ENCODE peak calls at places on chromosome 18, in seven cellular contexts. P is Peyer's patch; C is CD4-positive, CD25-positive, alpha-beta regulatory T cell; D is uterus; B is vagina; S is IMR-90; J is effector memory CD4-positive, alpha-beta T cell. V is an unnamed sample.

GRCh38 chr18:2907459-2908145 is 60.8 kb downstream of the EMILIN2 start:
- DNase-seq in P (peak; percentile 55), C (no peak), D (no peak), B (no peak), S (no peak), J (no peak), V (no peak)

GRCh38 chr18:26134110-26134509 is 441 bp downstream of the PSMA8 start:
- DNase-seq in P (no peak), C (peak; percentile 37), D (no peak), B (no peak), S (no peak), J (no peak), V (no peak)

GRCh38 chr18:21682276-21683051 is 22.1 kb downstream of the ABHD3 start:
- DNase-seq in P (no peak), C (peak; percentile 89), D (no peak), B (no peak), S (peak; percentile 67), J (no peak), V (no peak)

GRCh38 chr18:62165583-62165982 is 21.3 kb downstream of the PIGN start:
- DNase-seq in P (no peak), C (no peak), D (no peak), B (no peak), S (no peak), J (no peak), V (no peak)

GRCh38 chr18:2976733-2977132 is 36.2 kb downstream of the LPIN2 start:
- DNase-seq in P (no peak), C (no peak), D (no peak), B (no peak), S (no peak), J (no peak), V (no peak)

GRCh38 chr18:2902327-2902726 is 55.5 kb downstream of the EMILIN2 start:
- DNase-seq in P (peak; percentile 30), C (no peak), D (no peak), B (no peak), S (no peak), J (no peak), V (no peak)

GRCh38 chr18:59514193-59514592 is 155.1 kb upstream of the LMAN1 start:
- DNase-seq in P (peak; percentile 55), C (no peak), D (peak; percentile 50), B (peak; percentile 16), S (peak; percentile 73), J (no peak), V (peak; percentile 88)

GRCh38 chr18:35060092-35060491 is 18.9 kb downstream of the MAPRE2 start:
- DNase-seq in P (no peak), C (no peak), D (no peak), B (no peak), S (no peak), J (no peak), V (no peak)

GRCh38 chr18:2302628-2303516 is 268.4 kb downstream of the METTL4 start:
- DNase-seq in P (no peak), C (no peak), D (no peak), B (no peak), S (no peak), J (no peak), V (no peak)

GRCh38 chr18:12639990-12640880 is 17.7 kb downstream of the SPIRE1 start:
- DNase-seq in P (no peak), C (no peak), D (no peak), B (no peak), S (peak; percentile 87), J (no peak), V (no peak)

GRCh38 chr18:22710628-22711380 is 222.3 kb upstream of the RBBP8 start:
- DNase-seq in P (peak; percentile 51), C (no peak), D (peak; percentile 63), B (no peak), S (peak; percentile 64), J (no peak), V (peak; percentile 62)

GRCh38 chr18:12598181-12598921 is 59.6 kb downstream of the SPIRE1 start:
- DNase-seq in P (no peak), C (peak; percentile 19), D (no peak), B (no peak), S (peak; percentile 57), J (no peak), V (no peak)

GRCh38 chr18:25941556-25941955 is 148.9 kb downstream of the SS18 start:
- DNase-seq in P (no peak), C (no peak), D (no peak), B (no peak), S (peak; percentile 2), J (no peak), V (no peak)

GRCh38 chr18:74773171-74773624 is 175.5 kb downstream of the ZNF407 start:
- DNase-seq in P (no peak), C (no peak), D (no peak), B (no peak), S (no peak), J (no peak), V (no peak)

GRCh38 chr18:363327-364115 is 95.7 kb upstream of the THOC1 start:
- DNase-seq in P (no peak), C (no peak), D (peak; percentile 51), B (no peak), S (peak; percentile 20), J (no peak), V (no peak)

GRCh38 chr18:76491801-76492668 is 3.0 kb downstream of the ZNF516 start:
- DNase-seq in P (peak; percentile 64), C (peak; percentile 24), D (peak; percentile 50), B (no peak), S (peak; percentile 27), J (no peak), V (peak; percentile 69)

GRCh38 chr18:34158881-34159690 is 65.6 kb downstream of the NOL4 start:
- DNase-seq in P (no peak), C (no peak), D (peak; percentile 10), B (no peak), S (peak; percentile 0), J (no peak), V (no peak)

GRCh38 chr18:76359909-76360308 is 135.1 kb downstream of the ZNF516 start:
- DNase-seq in P (no peak), C (no peak), D (no peak), B (no peak), S (no peak), J (no peak), V (no peak)

GRCh38 chr18:8505036-8505435 is 104.2 kb upstream of the RAB12 start:
- DNase-seq in P (no peak), C (no peak), D (no peak), B (no peak), S (no peak), J (no peak), V (peak; percentile 32)

GRCh38 chr18:23875966-23876365 is 138.6 kb upstream of the TTC39C start:
- DNase-seq in P (no peak), C (no peak), D (no peak), B (no peak), S (no peak), J (no peak), V (no peak)

GRCh38 chr18:23877371-23877770 is 137.2 kb upstream of the TTC39C start:
- DNase-seq in P (no peak), C (no peak), D (no peak), B (no peak), S (no peak), J (no peak), V (no peak)

GRCh38 chr18:23878336-23878900 is 136.1 kb upstream of the TTC39C start:
- DNase-seq in P (no peak), C (no peak), D (no peak), B (no peak), S (no peak), J (no peak), V (no peak)

GRCh38 chr18:23876496-23876895 is 138.1 kb upstream of the TTC39C start:
- DNase-seq in P (no peak), C (no peak), D (no peak), B (no peak), S (no peak), J (no peak), V (no peak)

DNA sequence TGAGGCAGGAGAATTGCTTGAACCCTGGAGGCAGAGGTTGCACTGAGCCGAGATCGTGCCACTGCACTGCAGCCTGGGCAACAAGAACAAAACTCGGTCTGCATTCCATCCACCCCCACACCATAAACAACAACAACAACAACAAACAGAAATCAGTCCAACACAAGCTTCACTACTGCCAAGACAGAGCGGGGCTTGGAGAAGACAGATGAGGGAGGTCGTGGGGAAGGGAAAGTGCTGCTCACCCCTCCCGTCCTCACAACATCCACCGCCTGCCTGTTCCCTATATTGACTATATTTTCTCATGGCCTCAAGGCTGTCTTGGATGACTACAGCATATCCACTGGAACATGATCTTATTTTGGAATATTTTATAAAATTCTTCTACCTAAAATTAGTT is 137.6 kb upstream of the TTC39C start:
- DNase-seq in P (no peak), C (no peak), D (no peak), B (no peak), S (no peak), J (no peak), V (no peak)
- H3K9me3 ChIP-seq in P (no peaks in the 10 kb centered on the region), C (no peaks in the 10 kb centered on the region), D (no peaks in the 10 kb centered on the region), B (no peaks in the 10 kb centered on the region), S (no peaks in the 10 kb centered on the region), J (no peaks in the 10 kb centered on the region), V (no peaks in the 10 kb centered on the region)

DNA sequence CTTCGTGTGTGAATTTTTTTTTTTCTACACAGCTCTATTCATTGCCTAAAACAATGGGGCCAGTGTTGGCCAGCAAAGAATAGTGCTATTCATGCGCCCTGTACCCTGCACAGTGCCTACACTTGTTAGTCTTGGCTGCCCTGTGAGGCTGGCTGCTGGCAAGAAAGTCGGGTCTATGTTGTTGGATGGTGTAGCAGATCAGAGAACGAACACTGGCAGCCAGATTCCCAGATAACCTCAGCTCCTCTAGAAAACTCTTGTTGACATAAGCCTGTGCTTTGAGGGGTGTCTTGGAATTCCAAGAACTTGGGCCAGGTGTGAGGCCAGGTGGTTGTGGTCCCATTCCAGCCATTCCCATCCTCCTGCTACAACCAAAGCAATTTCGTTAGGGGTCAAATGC is 455.7 kb upstream of the TCF4 start:
- DNase-seq in P (no peak), C (no peak), D (no peak), B (no peak), S (no peak), J (no peak), V (no peak)
- H3K9me3 ChIP-seq in P (no peaks in the 10 kb centered on the region), C (peaks cover 7% of the 10 kb centered on the region), D (peaks cover 4% of the 10 kb centered on the region), B (no peaks in the 10 kb centered on the region), S (peaks cover 6% of the 10 kb centered on the region), J (peaks cover 4% of the 10 kb centered on the region), V (peaks cover 15% of the 10 kb centered on the region)

GRCh38 chr18:49922228-49922627 is 108.9 kb upstream of the ACAA2 start:
- DNase-seq in P (no peak), C (no peak), D (no peak), B (no peak), S (no peak), J (no peak), V (no peak)

GRCh38 chr18:49924293-49924983 is 111.1 kb upstream of the ACAA2 start:
- DNase-seq in P (no peak), C (no peak), D (no peak), B (no peak), S (no peak), J (no peak), V (no peak)

GRCh38 chr18:49917742-49918141 is 104.4 kb upstream of the ACAA2 start:
- DNase-seq in P (no peak), C (no peak), D (no peak), B (no peak), S (no peak), J (no peak), V (no peak)

GRCh38 chr18:49920731-49921130 is 107.4 kb upstream of the ACAA2 start:
- DNase-seq in P (no peak), C (no peak), D (no peak), B (no peak), S (no peak), J (no peak), V (no peak)

GRCh38 chr18:49921278-49922037 is 108.1 kb upstream of the ACAA2 start:
- DNase-seq in P (no peak), C (no peak), D (no peak), B (no peak), S (no peak), J (no peak), V (no peak)
- H3K9me3 ChIP-seq in P (no peaks in the 10 kb centered on the region), C (no peaks in the 10 kb centered on the region), D (no peaks in the 10 kb centered on the region), B (no peaks in the 10 kb centered on the region), S (no peaks in the 10 kb centered on the region), J (no peaks in the 10 kb centered on the region), V (no peaks in the 10 kb centered on the region)

GRCh38 chr18:78601349-78601748 is 378.3 kb upstream of the SALL3 start:
- DNase-seq in P (no peak), C (no peak), D (no peak), B (no peak), S (no peak), J (no peak), V (no peak)
- H3K9me3 ChIP-seq in P (no peaks in the 10 kb centered on the region), C (no peaks in the 10 kb centered on the region), D (no peaks in the 10 kb centered on the region), B (no peaks in the 10 kb centered on the region), S (peaks cover 58% of the 10 kb centered on the region), J (no peaks in the 10 kb centered on the region), V (no peaks in the 10 kb centered on the region)